ENCODE peak calls at places on chromosomes 2 and 18, in nine cellular contexts. W, G, M, C, P, I, B, F and K are unnamed samples.
A peak's percentile ranks its signal among the peaks of the same experiment; 100 is the strongest.

GRCh38 chr2:148998162-148998830 is 40.2 kb upstream of the LYPD6B start:
- DNase-seq in W (no peak), G (no peak), M (no peak), C (no peak), P (no peak), I (no peak), B (no peak), F (no peak), K (no peak)

GRCh38 chr2:105455488-105455991 is 56.7 kb upstream of the FHL2 start:
- DNase-seq in W (no peak), G (peak; percentile 89), M (peak; percentile 75), C (no peak), P (no peak), I (no peak), B (peak; percentile 95), F (peak; percentile 19), K (no peak)

GRCh38 chr2:64831134-64831976 is 157.8 kb upstream of the SLC1A4 start:
- DNase-seq in W (peak; percentile 89), G (peak; percentile 39), M (peak; percentile 92), C (peak; percentile 86), P (no peak), I (peak; percentile 68), B (peak; percentile 98), F (peak; percentile 70), K (peak; percentile 92)

GRCh38 chr2:7083580-7084509 is 166.6 kb downstream of the RNF144A start:
- DNase-seq in W (no peak), G (no peak), M (no peak), C (peak; percentile 81), P (no peak), I (peak; percentile 30), B (peak; percentile 32), F (no peak), K (no peak)

GRCh38 chr2:233834378-233834777 is 20.0 kb downstream of the HJURP start:
- DNase-seq in W (no peak), G (no peak), M (no peak), C (no peak), P (no peak), I (no peak), B (no peak), F (no peak), K (no peak)

GRCh38 chr2:57943271-57943670 is 103.3 kb upstream of the VRK2 start:
- DNase-seq in W (no peak), G (no peak), M (no peak), C (peak; percentile 7), P (no peak), I (no peak), B (no peak), F (no peak), K (no peak)

GRCh38 chr18:5237723-5238370 is 40.8 kb upstream of the AKAIN1 start:
- DNase-seq in W (peak; percentile 94), G (peak; percentile 73), M (peak; percentile 89), C (peak; percentile 92), P (peak; percentile 8), I (peak; percentile 83), B (no peak), F (peak; percentile 90), K (peak; percentile 97)

GRCh38 chr18:55069497-55069896 is 110.2 kb upstream of the CCDC68 start:
- DNase-seq in W (no peak), G (no peak), M (no peak), C (no peak), P (no peak), I (no peak), B (no peak), F (no peak), K (no peak)

GRCh38 chr2:38765149-38765548 is 12.9 kb upstream of the GEMIN6 start:
- DNase-seq in W (no peak), G (no peak), M (no peak), C (no peak), P (no peak), I (no peak), B (no peak), F (no peak), K (no peak)

GRCh38 chr2:157777425-157777824 is 98.7 kb downstream of the ACVR1 start:
- DNase-seq in W (no peak), G (no peak), M (peak; percentile 41), C (peak; percentile 64), P (peak; percentile 35), I (no peak), B (peak; percentile 28), F (peak; percentile 39), K (no peak)

GRCh38 chr2:39620067-39620466 is 45.6 kb upstream of the TMEM178A start:
- DNase-seq in W (peak; percentile 81), G (no peak), M (peak; percentile 22), C (no peak), P (peak; percentile 79), I (peak; percentile 53), B (no peak), F (peak; percentile 27), K (no peak)

GRCh38 chr2:15158117-15158516 is 403.0 kb downstream of the NBAS start:
- DNase-seq in W (no peak), G (no peak), M (no peak), C (peak; percentile 64), P (no peak), I (no peak), B (no peak), F (no peak), K (no peak)

GRCh38 chr18:76771132-76771824 is 51.1 kb upstream of the ZNF236 start:
- DNase-seq in W (no peak), G (no peak), M (no peak), C (no peak), P (no peak), I (no peak), B (no peak), F (no peak), K (no peak)

GRCh38 chr2:121243821-121244460 is 41.1 kb downstream of the TFCP2L1 start:
- DNase-seq in W (no peak), G (no peak), M (no peak), C (no peak), P (no peak), I (no peak), B (no peak), F (no peak), K (peak; percentile 61)

GRCh38 chr2:175836361-175836760 is 165.7 kb downstream of the LNPK start:
- DNase-seq in W (no peak), G (no peak), M (no peak), C (no peak), P (no peak), I (no peak), B (no peak), F (no peak), K (no peak)

GRCh38 chr2:43348904-43349725 is 122.7 kb upstream of the ZFP36L2 start:
- DNase-seq in W (peak; percentile 82), G (no peak), M (no peak), C (no peak), P (peak; percentile 22), I (no peak), B (no peak), F (no peak), K (no peak)

GRCh38 chr2:142756430-142756829 is 121.0 kb upstream of the KYNU start:
- DNase-seq in W (no peak), G (no peak), M (no peak), C (no peak), P (no peak), I (no peak), B (no peak), F (no peak), K (no peak)

GRCh38 chr2:137420744-137421143 is 543.5 kb upstream of the HNMT start:
- DNase-seq in W (no peak), G (no peak), M (no peak), C (peak; percentile 64), P (no peak), I (no peak), B (no peak), F (no peak), K (no peak)

GRCh38 chr2:8676191-8676914 is 5.5 kb upstream of the ID2 start:
- DNase-seq in W (peak; percentile 96), G (peak; percentile 85), M (peak; percentile 79), C (peak; percentile 63), P (no peak), I (no peak), B (no peak), F (peak; percentile 90), K (peak; percentile 87)
- H3K4me3 ChIP-seq in W (peak overlapping the region; percentile 80), G (peak overlapping the region; percentile 56), M (peak overlapping the region; percentile 57), C (peak overlapping the region; percentile 65), P (no peak overlapping the region), I (no peak overlapping the region), B (no peak overlapping the region), F (peak overlapping the region; percentile 63), K (peak overlapping the region; percentile 9)

GRCh38 chr18:73881396-73881795 is 266.2 kb downstream of the FBXO15 start:
- DNase-seq in W (no peak), G (no peak), M (no peak), C (no peak), P (no peak), I (no peak), B (no peak), F (no peak), K (no peak)
- TF ChIP-seq POLR2AphosphoS5 in W (no peak), G (no peak), M (no peak), C (no peak), P (no peak), I (no peak), B (no peak), F (no peak), K (no peak)

GRCh38 chr2:153606623-153607022 is 128.1 kb upstream of the RPRM start:
- DNase-seq in W (no peak), G (no peak), M (no peak), C (no peak), P (no peak), I (no peak), B (no peak), F (no peak), K (no peak)

GRCh38 chr2:153595939-153596338 is 117.4 kb upstream of the RPRM start:
- DNase-seq in W (no peak), G (no peak), M (no peak), C (peak; percentile 5), P (no peak), I (no peak), B (peak; percentile 61), F (no peak), K (no peak)

DNA sequence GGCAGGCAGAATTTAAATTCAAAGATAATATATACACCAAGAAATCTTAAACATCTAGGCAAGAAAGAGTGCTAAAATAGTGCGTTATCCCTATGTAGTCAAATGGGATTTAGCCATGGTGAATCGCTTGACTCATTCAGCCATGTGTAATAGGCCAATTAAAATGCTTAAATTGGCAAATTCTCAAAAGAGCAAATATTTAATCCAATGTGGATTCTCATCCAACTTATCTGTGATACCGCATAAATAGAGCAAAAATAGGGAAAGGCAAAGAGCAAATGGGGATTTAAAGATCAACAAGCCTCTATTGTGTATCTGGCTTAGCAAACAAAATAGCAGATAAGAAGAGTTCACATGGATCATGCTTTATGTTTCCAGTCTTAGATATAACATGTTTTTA is 123.2 kb upstream of the RPRM start:
- DNase-seq in W (no peak), G (no peak), M (no peak), C (no peak), P (no peak), I (no peak), B (no peak), F (no peak), K (no peak)
- H3K4me3 ChIP-seq in W (no peak overlapping the region), G (no peak overlapping the region), M (no peak overlapping the region), C (no peak overlapping the region), P (no peak overlapping the region), I (no peak overlapping the region), B (no peak overlapping the region), F (no peak overlapping the region), K (no peak overlapping the region)

DNA sequence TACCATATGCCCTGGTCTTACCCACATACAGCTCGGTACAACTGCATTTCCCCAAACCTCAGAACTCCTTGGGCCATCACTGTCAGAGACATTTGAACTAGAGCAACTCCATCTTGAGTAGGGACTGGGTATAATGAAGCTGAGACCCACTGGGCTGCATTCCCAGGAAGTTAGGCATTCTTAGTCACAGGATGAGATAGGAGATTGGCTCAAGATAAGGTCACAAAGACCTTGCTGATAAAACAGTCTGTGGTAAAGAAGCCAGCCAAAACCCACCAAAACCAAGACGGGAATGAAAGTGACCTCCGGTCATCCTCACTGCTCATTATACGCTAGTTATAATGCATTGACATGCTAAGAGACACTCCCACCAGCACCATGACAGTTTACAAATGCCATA is 131.3 kb downstream of the PIK3C3 start:
- DNase-seq in W (no peak), G (no peak), M (no peak), C (no peak), P (no peak), I (no peak), B (no peak), F (no peak), K (no peak)
- TF ChIP-seq POLR2AphosphoS5 in W (no peak), G (no peak), M (no peak), C (no peak), P (no peak), I (no peak), B (no peak), F (no peak), K (no peak)